ENCODE peak calls at places on chromosomes 11 and 22, in six cellular contexts. W is KG1, F is activated T-cell treated with anti-CD3 and anti-CD28 coated beads for 1 hour, Z is tibial artery, M is NCI-H510A treated with DMSO at 0.1 percent for 48 hours, L is mammary epithelial cell. O is an unnamed sample.

GRCh38 chr11:44950625-44951472 is at the start of gene TP53I11:
- DNase-seq in W (no peak), F (peak; percentile 48), Z (peak; percentile 90), M (no peak), L (peak; percentile 21), O (peak; percentile 69)

GRCh38 chr11:94567181-94567670 is at the start of gene PIWIL4:
- DNase-seq in W (no peak), F (no peak), Z (no peak), M (no peak), L (no peak), O (no peak)

GRCh38 chr11:46391578-46392420 is at the start of gene CHRM4:
- DNase-seq in W (no peak), F (no peak), Z (peak; percentile 62), M (no peak), L (peak; percentile 26), O (peak; percentile 91)

GRCh38 chr22:48902983-48903650 is 924.6 kb downstream of the BRD1 start:
- DNase-seq in W (no peak), F (no peak), Z (peak; percentile 15), M (no peak), L (no peak), O (no peak)

GRCh38 chr22:32828150-32828549 is 26.6 kb downstream of the TIMP3 start:
- DNase-seq in W (no peak), F (no peak), Z (no peak), M (no peak), L (no peak), O (no peak)

GRCh38 chr22:31344369-31345330 is 1.5 kb downstream of the PATZ1 start:
- DNase-seq in W (peak; percentile 79), F (no peak), Z (peak; percentile 71), M (no peak), L (no peak), O (no peak)

GRCh38 chr11:131809203-131809948 is 439.0 kb downstream of the NTM start:
- DNase-seq in W (no peak), F (no peak), Z (no peak), M (no peak), L (peak; percentile 1), O (no peak)

GRCh38 chr22:43510226-43511070 is 98.6 kb downstream of the MPPED1 start:
- DNase-seq in W (no peak), F (no peak), Z (no peak), M (no peak), L (no peak), O (no peak)

GRCh38 chr11:41536001-41536568 is 76.6 kb upstream of the LRRC4C start:
- DNase-seq in W (no peak), F (no peak), Z (no peak), M (no peak), L (peak; percentile 49), O (no peak)

GRCh38 chr11:125072210-125072960 is 9.3 kb downstream of the SLC37A2 start:
- DNase-seq in W (no peak), F (no peak), Z (no peak), M (no peak), L (no peak), O (no peak)

GRCh38 chr11:66979336-66979980 is 4.4 kb downstream of the C11orf86 start:
- DNase-seq in W (no peak), F (no peak), Z (no peak), M (no peak), L (no peak), O (no peak)

GRCh38 chr11:95175969-95176368 is 55.0 kb downstream of the SESN3 start:
- DNase-seq in W (no peak), F (no peak), Z (no peak), M (no peak), L (no peak), O (no peak)

GRCh38 chr11:66595245-66595904 is 2.4 kb downstream of the CCS start:
- DNase-seq in W (no peak), F (no peak), Z (no peak), M (no peak), L (no peak), O (peak; percentile 41)

GRCh38 chr11:111739299-111739698 is 26.9 kb downstream of the PPP2R1B start:
- DNase-seq in W (no peak), F (no peak), Z (no peak), M (no peak), L (no peak), O (no peak)

GRCh38 chr22:19476023-19476422 is 3.0 kb downstream of the UFD1 start:
- DNase-seq in W (no peak), F (no peak), Z (no peak), M (no peak), L (no peak), O (no peak)

GRCh38 chr11:116879789-116880402 is 42.5 kb upstream of the APOA1 start:
- DNase-seq in W (peak; percentile 29), F (no peak), Z (no peak), M (peak; percentile 68), L (peak; percentile 58), O (peak; percentile 36)

GRCh38 chr11:65851083-65851579 is 6.8 kb downstream of the CFL1 start:
- DNase-seq in W (no peak), F (no peak), Z (peak; percentile 31), M (no peak), L (no peak), O (no peak)

GRCh38 chr11:64455436-64456261 is 96.7 kb downstream of the RPS6KA4 start:
- DNase-seq in W (no peak), F (no peak), Z (peak; percentile 51), M (no peak), L (no peak), O (no peak)

GRCh38 chr11:111414936-111415335 is 35.9 kb upstream of the POU2AF1 start:
- DNase-seq in W (no peak), F (no peak), Z (no peak), M (no peak), L (no peak), O (no peak)

GRCh38 chr22:19853879-19854777 is 546 bp downstream of the GNB1L start:
- DNase-seq in W (no peak), F (no peak), Z (peak; percentile 63), M (no peak), L (no peak), O (no peak)

GRCh38 chr11:77175869-77176539 is 48.0 kb downstream of the MYO7A start:
- DNase-seq in W (no peak), F (no peak), Z (peak; percentile 76), M (no peak), L (no peak), O (no peak)

GRCh38 chr11:19557720-19558140 is 154.9 kb upstream of the NAV2 start:
- DNase-seq in W (peak; percentile 34), F (peak; percentile 69), Z (peak; percentile 86), M (peak; percentile 42), L (peak; percentile 56), O (peak; percentile 36)

GRCh38 chr11:60959445-60959844 is 7.5 kb upstream of the SLC15A3 start:
- DNase-seq in W (no peak), F (no peak), Z (no peak), M (no peak), L (no peak), O (no peak)

O was measured in HuH-7.5.